ENCODE peak calls at places on chromosomes 5 and 9, in eight cellular contexts. Z is effector memory CD4-positive, alpha-beta T cell; K is skeletal muscle cell; R is neuronal stem cell; C is adipocyte; X is HCT116; Q is epithelial cell of esophagus; G is fibroblast of pulmonary artery. M is an unnamed sample.

GRCh38 chr5:100731768-100732167 is 171.3 kb downstream of the ST8SIA4 start:
- DNase-seq in C (no peak), Z (peak), K (no peak), R (no peak), G (no peak), Q (no peak), X (no peak), M (no peak)

GRCh38 chr5:172788771-172789686 is 18.0 kb upstream of the DUSP1 start:
- DNase-seq in R (no peak), Q (no peak), X (no peak), K (no peak), G (no peak), Z (no peak), C (no peak), M (no peak)

GRCh38 chr5:115522832-115523365 is 21.7 kb downstream of the FEM1C start:
- DNase-seq in R (no peak), G (no peak), K (no peak), Z (no peak), Q (no peak), X (no peak), C (no peak), M (no peak)

GRCh38 chr5:125073090-125073489 is 326.7 kb upstream of the ZNF608 start:
- DNase-seq in Q (no peak), X (no peak), C (no peak), G (no peak), K (no peak), Z (no peak), R (no peak), M (no peak)

GRCh38 chr5:117379521-117379920 is 804.9 kb upstream of the SEMA6A start:
- DNase-seq in G (no peak), R (no peak), Q (peak), Z (no peak), C (no peak), K (no peak), X (no peak), M (no peak)

GRCh38 chr5:130549884-130550552 is 615.0 kb downstream of the HINT1 start:
- DNase-seq in G (peak), Z (no peak), Q (peak), C (peak), K (peak), X (peak), R (no peak), M (no peak)

GRCh38 chr9:106862115-106862945 is 636 bp upstream of the ZNF462 start:
- DNase-seq in G (peak), Q (peak), K (no peak), C (peak), Z (no peak), R (peak), X (no peak), M (peak)

GRCh38 chr5:151686673-151687378 is at the start of gene SPARC:
- DNase-seq in X (no peak), G (peak), Z (no peak), Q (peak), C (peak), R (peak), K (peak), M (peak)

GRCh38 chr5:146475190-146475801 is 28.2 kb downstream of the TCERG1 start:
- DNase-seq in R (no peak), G (peak), Z (no peak), K (no peak), C (no peak), Q (no peak), X (no peak), M (no peak)

GRCh38 chr5:9624196-9624947 is 5.8 kb downstream of the TAS2R1 start:
- DNase-seq in G (peak), C (no peak), R (no peak), X (no peak), Z (no peak), K (no peak), Q (no peak), M (no peak)

GRCh38 chr5:3155029-3155428 is 403.6 kb upstream of the IRX2 start:
- DNase-seq in K (no peak), Q (no peak), Z (no peak), R (no peak), X (no peak), C (no peak), G (no peak), M (no peak)
- H3K4me3 ChIP-seq in K (no peak), Q (no peak), Z (no peak), R (no peak), X (no peak), C (no peak), G (no peak), M (no peak)

DNA sequence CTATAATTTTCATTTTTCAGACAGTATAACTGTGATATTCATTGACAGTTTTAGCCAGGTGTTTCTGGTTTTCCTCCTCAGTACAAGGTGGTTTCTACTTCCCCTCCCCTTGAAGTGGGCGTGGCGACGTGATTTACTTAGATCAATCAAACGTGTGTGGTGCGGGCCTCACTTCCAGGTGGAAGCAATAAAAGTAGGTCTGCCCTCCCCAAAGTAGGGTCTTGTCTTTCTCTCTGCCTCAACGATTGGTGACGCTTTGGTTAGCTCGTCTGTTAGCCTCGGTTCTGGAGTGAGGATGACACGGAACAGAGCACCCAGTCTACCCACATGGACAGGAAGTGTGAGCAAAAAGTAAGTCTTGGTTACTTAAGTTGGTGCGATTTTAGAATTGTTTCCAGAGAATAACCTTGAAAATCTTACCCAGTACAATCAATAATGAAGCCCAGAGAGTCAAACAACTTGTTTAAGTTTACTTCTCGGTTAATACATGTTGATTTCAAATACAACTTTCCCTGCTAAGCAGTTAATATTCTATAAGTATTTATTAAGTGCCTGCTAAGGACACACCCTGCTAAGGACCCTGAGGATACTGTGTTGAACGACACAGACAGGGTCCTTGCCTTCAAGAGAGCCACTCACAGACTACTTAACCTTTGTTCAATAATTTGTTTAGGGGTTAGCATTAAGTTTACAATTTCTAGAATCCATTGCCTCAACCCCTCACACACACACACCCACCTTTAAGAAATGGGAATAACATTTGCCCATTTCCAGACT is 48.4 kb downstream of the COX7C start:
- DNase-seq in K (no peak), Q (no peak), Z (no peak), C (no peak), G (no peak), X (no peak), R (no peak), M (no peak)
- H3K4me3 ChIP-seq in K (no peak), Q (no peak), Z (no peak), C (no peak), G (no peak), X (no peak), R (no peak), M (no peak)

GRCh38 chr9:126614088-126614454 is 343 bp downstream of the LMX1B start:
- DNase-seq in Z (no peak), K (no peak), G (no peak), Q (no peak), X (no peak), C (no peak), R (no peak), M (no peak)
- H3K4me3 ChIP-seq in Z (no peak), K (no peak), G (no peak), Q (no peak), X (peak), C (no peak), R (no peak), M (no peak)

GRCh38 chr9:121738391-121738790 is 87.0 kb downstream of the DAB2IP start:
- DNase-seq in C (no peak), X (no peak), K (no peak), R (no peak), G (no peak), Z (no peak), Q (no peak), M (no peak)
- H3K4me3 ChIP-seq in C (no peak), X (no peak), K (no peak), R (no peak), G (no peak), Z (no peak), Q (no peak), M (no peak)